ENCODE peak calls at places on chromosomes 12 and 14, in four cellular contexts. U is CD8-positive, alpha-beta T cell; S is cardiac muscle cell; G is A549. Y is an unnamed sample.

GRCh38 chr14:51889851-51890250 is 29.4 kb downstream of the GNG2 start:
- DNase-seq in S (no peak), G (no peak), U (no peak), Y (no peak)

GRCh38 chr12:76848132-76848531 is 30.7 kb downstream of the CSRP2 start:
- DNase-seq in G (no peak), U (no peak), S (no peak), Y (no peak)

GRCh38 chr12:78210894-78211302 is 380.2 kb downstream of the NAV3 start:
- DNase-seq in S (peak; percentile 84), G (peak; percentile 25), U (no peak), Y (no peak)

GRCh38 chr14:21092147-21093011 is 6.1 kb downstream of the ZNF219 start:
- DNase-seq in G (peak; percentile 83), U (peak; percentile 88), S (peak; percentile 82), Y (peak; percentile 19)

GRCh38 chr14:32513571-32514009 is 184.5 kb downstream of the AKAP6 start:
- DNase-seq in U (no peak), S (peak; percentile 33), G (no peak), Y (no peak)

GRCh38 chr12:9049520-9050133 is 60.3 kb downstream of the KLRG1 start:
- DNase-seq in S (peak; percentile 68), G (peak; percentile 57), U (no peak), Y (peak; percentile 42)

GRCh38 chr14:34069854-34070582 is 119.1 kb upstream of the EGLN3 start:
- DNase-seq in U (no peak), S (no peak), G (no peak), Y (no peak)

GRCh38 chr12:124786065-124786964 is 77.3 kb downstream of the SCARB1 start:
- DNase-seq in U (no peak), G (peak; percentile 46), S (peak; percentile 95), Y (no peak)

GRCh38 chr14:105075364-105076295 is 10.4 kb upstream of the GPR132 start:
- DNase-seq in U (peak; percentile 28), S (peak; percentile 84), G (no peak), Y (no peak)

GRCh38 chr14:75306917-75307699 is 28.5 kb downstream of the FOS start:
- DNase-seq in G (peak; percentile 66), S (no peak), U (no peak), Y (no peak)

GRCh38 chr14:39145266-39145966 is 24.7 kb downstream of the TRAPPC6B start:
- DNase-seq in G (no peak), U (no peak), S (no peak), Y (no peak)

GRCh38 chr12:18383203-18383602 is 121.9 kb downstream of the PIK3C2G start:
- DNase-seq in G (peak; percentile 62), U (no peak), S (peak; percentile 93), Y (no peak)

GRCh38 chr14:49852351-49853157 is at the start of gene NEMF:
- DNase-seq in U (peak; percentile 71), S (peak; percentile 91), G (peak; percentile 92), Y (peak; percentile 69)

GRCh38 chr14:68952544-68953535 is 26.3 kb downstream of the ACTN1 start:
- DNase-seq in U (no peak), S (peak; percentile 87), G (no peak), Y (no peak)

DNA sequence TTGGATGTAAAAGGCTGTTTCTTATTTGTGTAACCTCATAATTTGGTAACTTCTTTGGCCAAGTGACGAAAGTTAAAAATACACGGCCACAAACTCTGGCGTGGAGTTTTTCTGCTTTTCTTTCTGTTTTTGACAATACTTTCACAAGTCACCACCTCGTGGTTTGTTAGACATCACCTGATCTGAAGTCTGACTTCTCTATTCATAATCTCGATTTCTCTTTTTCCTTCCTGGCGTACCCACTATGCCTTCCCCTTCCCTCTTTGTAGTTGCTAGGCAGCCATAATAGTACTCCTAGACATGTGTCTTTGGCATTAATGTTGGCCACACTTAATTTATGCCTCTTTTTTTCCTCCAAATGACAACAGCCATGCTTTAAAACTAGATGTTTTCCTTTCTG is 97.6 kb downstream of the POLR3B start:
- DNase-seq in S (no peak), U (no peak), G (no peak), Y (no peak)
- TF ChIP-seq CTCF in S (no peak), U (no peak), G (no peak), Y (no peak)

DNA sequence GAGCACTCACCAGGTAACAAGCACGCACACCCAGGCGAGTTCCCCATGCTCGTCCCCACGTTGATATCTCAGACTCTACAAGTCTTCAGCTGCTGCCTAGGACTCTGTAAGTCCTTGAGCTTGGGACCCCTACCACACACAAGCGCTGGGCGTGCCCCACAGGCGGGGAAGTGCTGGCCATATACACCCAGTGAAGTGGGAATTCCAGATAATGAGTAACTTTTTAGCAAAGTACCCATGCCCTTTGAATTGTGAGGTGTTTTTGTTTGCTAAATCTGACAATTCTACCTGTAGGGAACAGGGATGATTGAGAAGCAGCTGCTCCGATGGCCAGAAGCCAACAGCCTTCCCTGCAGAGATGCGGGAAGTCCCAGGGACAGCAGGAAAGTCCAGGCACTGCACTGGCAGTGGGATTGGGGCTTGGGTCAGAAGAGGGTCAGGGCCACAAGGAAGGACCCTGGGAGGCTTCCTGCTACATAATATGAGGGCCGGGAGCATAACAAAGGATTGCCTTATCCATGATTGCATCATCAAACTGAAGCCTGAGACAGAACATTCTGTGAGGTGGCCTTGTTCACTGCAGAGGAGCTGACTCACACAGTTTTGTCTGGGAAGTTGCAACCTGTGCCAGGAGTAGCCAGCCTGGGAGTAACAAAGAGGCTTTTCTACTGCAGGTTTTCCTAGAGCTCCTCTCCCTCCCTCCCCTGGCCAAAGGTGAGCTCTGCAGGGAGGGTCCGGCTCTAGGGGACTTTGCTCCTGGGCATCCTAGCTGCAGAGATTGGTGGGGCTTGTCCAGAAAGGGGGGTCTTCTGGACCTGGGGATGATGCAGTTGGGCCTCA is 13.2 kb upstream of the SERPINA3 start:
- DNase-seq in S (peak; percentile 98), U (no peak), G (peak; percentile 98), Y (peak; percentile 66)
- TF ChIP-seq CTCF in S (peak; percentile 28), U (no peak), G (peak; percentile 23), Y (no peak)

GRCh38 chr12:82685721-82686222 is 934 bp upstream of the TMTC2 start:
- DNase-seq in U (peak; percentile 85), G (peak; percentile 96), S (peak; percentile 98), Y (peak; percentile 96)

GRCh38 chr12:82688619-82689018 is 1.9 kb downstream of the TMTC2 start:
- DNase-seq in S (no peak), G (no peak), U (no peak), Y (no peak)

GRCh38 chr12:82686223-82687019 is at the start of gene TMTC2:
- DNase-seq in G (peak; percentile 89), U (peak; percentile 81), S (peak; percentile 94), Y (peak; percentile 98)

GRCh38 chr12:82687020-82687951 is 580 bp downstream of the TMTC2 start:
- DNase-seq in G (peak; percentile 54), S (peak; percentile 41), U (peak; percentile 47), Y (peak; percentile 34)

DNA sequence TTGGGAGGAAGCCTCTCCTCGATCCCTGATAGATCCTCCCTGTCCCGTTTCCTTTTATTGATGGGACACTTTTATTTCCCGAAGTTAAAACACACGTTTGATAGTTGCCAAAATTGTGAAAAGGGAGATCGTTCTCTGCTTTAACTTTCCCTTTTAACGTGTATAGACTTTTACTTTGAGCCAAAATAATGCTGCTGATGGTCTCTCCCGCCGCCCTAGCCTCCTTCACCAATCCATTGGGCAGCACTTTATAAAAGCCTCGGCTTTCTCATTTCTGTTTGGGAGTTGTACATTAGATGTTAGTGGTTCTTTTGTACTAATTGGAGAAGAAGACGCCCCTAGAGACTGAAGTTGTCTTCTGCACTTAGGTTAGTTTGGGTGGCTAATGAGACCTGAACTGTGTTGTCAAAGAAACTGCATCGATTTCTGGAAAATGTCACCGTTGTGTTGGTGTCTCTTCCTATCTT is 1.4 kb downstream of the TMTC2 start:
- DNase-seq in G (peak; percentile 20), S (peak; percentile 29), U (no peak), Y (no peak)
- TF ChIP-seq CTCF in G (no peak), S (peak; percentile 26), U (peak; percentile 18), Y (no peak)

GRCh38 chr12:52400906-52401305 is 5.2 kb downstream of the KRT82 start:
- DNase-seq in U (no peak), G (no peak), S (no peak), Y (no peak)
- TF ChIP-seq CTCF in U (no peak), G (no peak), S (no peak), Y (no peak)

GRCh38 chr14:77794357-77794756 is 5.6 kb upstream of the ADCK1 start:
- DNase-seq in U (no peak), G (no peak), S (no peak), Y (no peak)
- TF ChIP-seq CTCF in U (no peak), G (no peak), S (no peak), Y (no peak)

GRCh38 chr14:73846944-73847343 is 4.7 kb upstream of the PTGR2 start:
- DNase-seq in S (no peak), G (no peak), U (no peak), Y (no peak)

GRCh38 chr14:73850940-73851339 is 691 bp upstream of the PTGR2 start:
- DNase-seq in U (no peak), G (peak; percentile 27), S (peak; percentile 21), Y (no peak)

GRCh38 chr14:73851567-73852382 is at the start of gene PTGR2:
- DNase-seq in G (peak; percentile 98), S (peak; percentile 99), U (peak; percentile 80), Y (peak; percentile 78)
- TF ChIP-seq CTCF in G (no peak), S (no peak), U (no peak), Y (no peak)

GRCh38 chr14:59847711-59848110 is 22.9 kb downstream of the RTN1 start:
- DNase-seq in U (no peak), S (no peak), G (no peak), Y (no peak)

GRCh38 chr14:59852350-59852749 is 18.2 kb downstream of the RTN1 start:
- DNase-seq in U (no peak), G (no peak), S (no peak), Y (peak; percentile 79)

GRCh38 chr14:59848671-59849070 is 21.9 kb downstream of the RTN1 start:
- DNase-seq in U (no peak), G (no peak), S (no peak), Y (no peak)

GRCh38 chr14:59849371-59850130 is 21.0 kb downstream of the RTN1 start:
- DNase-seq in G (no peak), S (no peak), U (no peak), Y (no peak)

DNA sequence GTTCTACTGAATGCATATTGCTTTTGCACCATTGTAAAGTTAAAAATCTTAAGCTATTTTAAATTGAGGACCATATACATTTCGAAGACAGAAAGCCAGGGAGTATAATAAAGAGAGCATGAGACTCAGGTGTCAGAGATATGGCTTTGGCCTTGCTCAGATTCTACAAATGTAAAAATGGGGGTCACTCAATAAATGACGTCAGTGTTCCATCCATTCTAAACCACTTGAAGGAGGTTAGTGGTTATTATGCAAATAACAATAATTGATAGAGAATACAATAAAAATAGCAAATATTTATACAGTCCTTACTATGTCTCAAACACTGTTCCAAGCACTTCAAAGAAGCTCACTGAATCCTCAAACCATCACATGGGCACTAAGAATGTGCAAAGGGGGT is 20.1 kb downstream of the RTN1 start:
- DNase-seq in U (no peak), G (no peak), S (no peak), Y (no peak)
- TF ChIP-seq CTCF in U (no peak), G (no peak), S (no peak), Y (no peak)